ENCODE peak calls at places on chromosomes 11 and 22, in nine cellular contexts. One of them, this sample, is unnamed.
A peak's percentile ranks its signal among the peaks of the same experiment; 100 is the strongest.

GRCh38 chr22:37643225-37643847 is 3.9 kb downstream of the SH3BP1 start:
- DNase-seq in HFF-Myc: peak; percentile 56
- DNase-seq in GM20000: peak; percentile 89
- DNase-seq in effector memory CD8-positive, alpha-beta T cell: peak; percentile 86
- DNase-seq in AG04449: no peak
- DNase-seq in stomach: peak; percentile 91
- DNase-seq in GM10248: peak; percentile 86
- DNase-seq in naive B cell: peak; percentile 77
- DNase-seq in fibroblast of the aortic adventitia: peak; percentile 71
- DNase-seq in this sample: no peak

GRCh38 chr22:39514373-39514973 is 5.9 kb upstream of the ATF4 start:
- DNase-seq in AG04449: no peak
- DNase-seq in HFF-Myc: no peak
- DNase-seq in fibroblast of the aortic adventitia: peak; percentile 55
- DNase-seq in effector memory CD8-positive, alpha-beta T cell: no peak
- DNase-seq in stomach: peak; percentile 71
- DNase-seq in GM10248: no peak
- DNase-seq in GM20000: no peak
- DNase-seq in naive B cell: peak; percentile 46
- DNase-seq in this sample: no peak

GRCh38 chr11:68469122-68469521 is 8.6 kb downstream of the PPP6R3 start:
- DNase-seq in effector memory CD8-positive, alpha-beta T cell: no peak
- DNase-seq in naive B cell: no peak
- DNase-seq in fibroblast of the aortic adventitia: peak; percentile 72
- DNase-seq in GM10248: no peak
- DNase-seq in GM20000: no peak
- DNase-seq in AG04449: no peak
- DNase-seq in stomach: no peak
- DNase-seq in HFF-Myc: no peak
- DNase-seq in this sample: no peak

GRCh38 chr22:29152381-29153138 is 53.1 kb upstream of the EMID1 start:
- DNase-seq in AG04449: no peak
- DNase-seq in GM10248: no peak
- DNase-seq in stomach: peak; percentile 25
- DNase-seq in effector memory CD8-positive, alpha-beta T cell: no peak
- DNase-seq in naive B cell: no peak
- DNase-seq in fibroblast of the aortic adventitia: peak; percentile 4
- DNase-seq in HFF-Myc: no peak
- DNase-seq in GM20000: no peak
- DNase-seq in this sample: no peak

GRCh38 chr11:60633645-60634044 is 65.8 kb upstream of the MS4A8 start:
- DNase-seq in effector memory CD8-positive, alpha-beta T cell: no peak
- DNase-seq in fibroblast of the aortic adventitia: no peak
- DNase-seq in GM10248: peak; percentile 33
- DNase-seq in HFF-Myc: no peak
- DNase-seq in GM20000: peak; percentile 45
- DNase-seq in AG04449: no peak
- DNase-seq in stomach: no peak
- DNase-seq in naive B cell: peak; percentile 59
- DNase-seq in this sample: no peak

GRCh38 chr11:122309262-122309925 is 193.4 kb upstream of the BLID start:
- DNase-seq in naive B cell: no peak
- DNase-seq in HFF-Myc: no peak
- DNase-seq in GM10248: no peak
- DNase-seq in GM20000: no peak
- DNase-seq in effector memory CD8-positive, alpha-beta T cell: no peak
- DNase-seq in stomach: no peak
- DNase-seq in AG04449: no peak
- DNase-seq in fibroblast of the aortic adventitia: peak; percentile 49
- DNase-seq in this sample: no peak

GRCh38 chr11:131668867-131669780 is 298.7 kb downstream of the NTM start:
- DNase-seq in GM20000: peak; percentile 72
- DNase-seq in AG04449: no peak
- DNase-seq in effector memory CD8-positive, alpha-beta T cell: no peak
- DNase-seq in naive B cell: no peak
- DNase-seq in stomach: peak; percentile 40
- DNase-seq in HFF-Myc: no peak
- DNase-seq in fibroblast of the aortic adventitia: peak; percentile 22
- DNase-seq in GM10248: peak; percentile 70
- DNase-seq in this sample: no peak

GRCh38 chr11:1297011-1297575 is 12.3 kb downstream of the TOLLIP start:
- DNase-seq in stomach: peak; percentile 69
- DNase-seq in naive B cell: no peak
- DNase-seq in AG04449: no peak
- DNase-seq in fibroblast of the aortic adventitia: no peak
- DNase-seq in HFF-Myc: no peak
- DNase-seq in GM20000: no peak
- DNase-seq in effector memory CD8-positive, alpha-beta T cell: no peak
- DNase-seq in GM10248: no peak
- DNase-seq in this sample: no peak

GRCh38 chr11:1942541-1943260 is 4.4 kb upstream of the MRPL23 start:
- DNase-seq in stomach: no peak
- DNase-seq in AG04449: no peak
- DNase-seq in GM20000: no peak
- DNase-seq in naive B cell: no peak
- DNase-seq in effector memory CD8-positive, alpha-beta T cell: no peak
- DNase-seq in GM10248: no peak
- DNase-seq in fibroblast of the aortic adventitia: no peak
- DNase-seq in HFF-Myc: no peak
- DNase-seq in this sample: no peak

GRCh38 chr22:45562537-45563361 is 60.1 kb downstream of the FBLN1 start:
- DNase-seq in stomach: no peak
- DNase-seq in effector memory CD8-positive, alpha-beta T cell: no peak
- DNase-seq in GM10248: no peak
- DNase-seq in HFF-Myc: no peak
- DNase-seq in naive B cell: no peak
- DNase-seq in AG04449: no peak
- DNase-seq in GM20000: no peak
- DNase-seq in fibroblast of the aortic adventitia: no peak
- DNase-seq in this sample: no peak

GRCh38 chr22:19874307-19875060 is 19.8 kb upstream of the GNB1L start:
- DNase-seq in AG04449: no peak
- DNase-seq in naive B cell: no peak
- DNase-seq in effector memory CD8-positive, alpha-beta T cell: peak; percentile 21
- DNase-seq in GM20000: no peak
- DNase-seq in fibroblast of the aortic adventitia: peak; percentile 11
- DNase-seq in HFF-Myc: no peak
- DNase-seq in GM10248: no peak
- DNase-seq in stomach: peak; percentile 47
- DNase-seq in this sample: no peak

GRCh38 chr11:124756033-124756752 is 4.1 kb upstream of the VSIG2 start:
- DNase-seq in GM20000: no peak
- DNase-seq in GM10248: no peak
- DNase-seq in stomach: no peak
- DNase-seq in AG04449: no peak
- DNase-seq in fibroblast of the aortic adventitia: no peak
- DNase-seq in HFF-Myc: no peak
- DNase-seq in effector memory CD8-positive, alpha-beta T cell: no peak
- DNase-seq in naive B cell: no peak
- DNase-seq in this sample: no peak

GRCh38 chr11:103807806-103808205 is 228.6 kb upstream of the DDI1 start:
- DNase-seq in fibroblast of the aortic adventitia: peak; percentile 85
- DNase-seq in stomach: no peak
- DNase-seq in naive B cell: no peak
- DNase-seq in GM10248: no peak
- DNase-seq in effector memory CD8-positive, alpha-beta T cell: no peak
- DNase-seq in AG04449: no peak
- DNase-seq in GM20000: no peak
- DNase-seq in HFF-Myc: no peak
- DNase-seq in this sample: no peak

GRCh38 chr11:10493041-10493663 is 38.1 kb downstream of the AMPD3 start:
- DNase-seq in GM20000: no peak
- DNase-seq in fibroblast of the aortic adventitia: no peak
- DNase-seq in effector memory CD8-positive, alpha-beta T cell: no peak
- DNase-seq in GM10248: no peak
- DNase-seq in stomach: no peak
- DNase-seq in HFF-Myc: no peak
- DNase-seq in naive B cell: no peak
- DNase-seq in AG04449: no peak
- DNase-seq in this sample: no peak

GRCh38 chr22:23401111-23401909 is 178.8 kb downstream of the IGLL1 start:
- DNase-seq in AG04449: peak; percentile 69
- DNase-seq in naive B cell: no peak
- DNase-seq in GM20000: no peak
- DNase-seq in fibroblast of the aortic adventitia: peak; percentile 25
- DNase-seq in GM10248: no peak
- DNase-seq in HFF-Myc: peak; percentile 14
- DNase-seq in stomach: no peak
- DNase-seq in effector memory CD8-positive, alpha-beta T cell: no peak
- DNase-seq in this sample: no peak

GRCh38 chr11:61682093-61682732 is 2.0 kb downstream of the DAGLA start:
- DNase-seq in AG04449: no peak
- DNase-seq in fibroblast of the aortic adventitia: no peak
- DNase-seq in stomach: peak; percentile 33
- DNase-seq in GM10248: no peak
- DNase-seq in GM20000: no peak
- DNase-seq in HFF-Myc: no peak
- DNase-seq in naive B cell: no peak
- DNase-seq in effector memory CD8-positive, alpha-beta T cell: no peak
- DNase-seq in this sample: peak; percentile 36

GRCh38 chr11:113881856-113882255 is 6.5 kb upstream of the USP28 start:
- DNase-seq in HFF-Myc: no peak
- DNase-seq in effector memory CD8-positive, alpha-beta T cell: no peak
- DNase-seq in GM10248: no peak
- DNase-seq in fibroblast of the aortic adventitia: no peak
- DNase-seq in AG04449: no peak
- DNase-seq in naive B cell: no peak
- DNase-seq in GM20000: no peak
- DNase-seq in stomach: no peak
- DNase-seq in this sample: no peak

GRCh38 chr11:120953230-120953558 is 70.7 kb upstream of the TBCEL start:
- DNase-seq in naive B cell: no peak
- DNase-seq in AG04449: no peak
- DNase-seq in GM20000: no peak
- DNase-seq in GM10248: no peak
- DNase-seq in HFF-Myc: no peak
- DNase-seq in effector memory CD8-positive, alpha-beta T cell: no peak
- DNase-seq in fibroblast of the aortic adventitia: no peak
- DNase-seq in stomach: no peak
- DNase-seq in this sample: no peak

GRCh38 chr22:23850136-23850611 is 7.5 kb upstream of the SLC2A11 start:
- DNase-seq in effector memory CD8-positive, alpha-beta T cell: no peak
- DNase-seq in naive B cell: no peak
- DNase-seq in GM10248: no peak
- DNase-seq in HFF-Myc: no peak
- DNase-seq in stomach: peak; percentile 52
- DNase-seq in AG04449: no peak
- DNase-seq in GM20000: peak; percentile 52
- DNase-seq in fibroblast of the aortic adventitia: no peak
- DNase-seq in this sample: no peak

GRCh38 chr11:64036081-64037026 is 623 bp downstream of the FLRT1 start:
- DNase-seq in naive B cell: no peak
- DNase-seq in GM10248: no peak
- DNase-seq in effector memory CD8-positive, alpha-beta T cell: no peak
- DNase-seq in AG04449: no peak
- DNase-seq in stomach: no peak
- DNase-seq in HFF-Myc: no peak
- DNase-seq in fibroblast of the aortic adventitia: peak; percentile 24
- DNase-seq in GM20000: peak; percentile 62
- DNase-seq in this sample: no peak

GRCh38 chr11:47550288-47551052 is 2.5 kb downstream of the CELF1 start:
- DNase-seq in GM20000: no peak
- DNase-seq in effector memory CD8-positive, alpha-beta T cell: no peak
- DNase-seq in HFF-Myc: no peak
- DNase-seq in stomach: no peak
- DNase-seq in fibroblast of the aortic adventitia: peak; percentile 46
- DNase-seq in AG04449: no peak
- DNase-seq in GM10248: no peak
- DNase-seq in naive B cell: no peak
- DNase-seq in this sample: no peak

GRCh38 chr11:8167796-8168195 is 1.0 kb downstream of the RIC3 start:
- DNase-seq in fibroblast of the aortic adventitia: peak; percentile 7
- DNase-seq in stomach: no peak
- DNase-seq in effector memory CD8-positive, alpha-beta T cell: no peak
- DNase-seq in GM10248: no peak
- DNase-seq in HFF-Myc: no peak
- DNase-seq in GM20000: no peak
- DNase-seq in AG04449: no peak
- DNase-seq in naive B cell: no peak
- DNase-seq in this sample: no peak

GRCh38 chr22:44193537-44193896 is 12.8 kb downstream of the PARVG start:
- DNase-seq in fibroblast of the aortic adventitia: no peak
- DNase-seq in HFF-Myc: no peak
- DNase-seq in GM10248: no peak
- DNase-seq in GM20000: no peak
- DNase-seq in AG04449: no peak
- DNase-seq in naive B cell: no peak
- DNase-seq in stomach: no peak
- DNase-seq in effector memory CD8-positive, alpha-beta T cell: no peak
- DNase-seq in this sample: no peak

GRCh38 chr11:15826826-15827225 is 529.5 kb downstream of the SOX6 start:
- DNase-seq in HFF-Myc: no peak
- DNase-seq in GM20000: peak; percentile 21
- DNase-seq in fibroblast of the aortic adventitia: no peak
- DNase-seq in effector memory CD8-positive, alpha-beta T cell: no peak
- DNase-seq in naive B cell: no peak
- DNase-seq in AG04449: no peak
- DNase-seq in stomach: no peak
- DNase-seq in GM10248: peak; percentile 21
- DNase-seq in this sample: no peak

GRCh38 chr11:69919659-69920499 is 100.7 kb upstream of the FGF3 start:
- DNase-seq in AG04449: no peak
- DNase-seq in HFF-Myc: no peak
- DNase-seq in fibroblast of the aortic adventitia: no peak
- DNase-seq in effector memory CD8-positive, alpha-beta T cell: no peak
- DNase-seq in naive B cell: no peak
- DNase-seq in GM10248: no peak
- DNase-seq in stomach: no peak
- DNase-seq in GM20000: no peak
- DNase-seq in this sample: no peak

GRCh38 chr22:25818541-25818940 is 76.6 kb downstream of the MYO18B start:
- DNase-seq in naive B cell: no peak
- DNase-seq in fibroblast of the aortic adventitia: no peak
- DNase-seq in AG04449: no peak
- DNase-seq in GM10248: no peak
- DNase-seq in HFF-Myc: no peak
- DNase-seq in GM20000: no peak
- DNase-seq in stomach: no peak
- DNase-seq in effector memory CD8-positive, alpha-beta T cell: no peak
- DNase-seq in this sample: no peak

GRCh38 chr22:46352691-46353386 is 17.3 kb downstream of the TRMU start:
- DNase-seq in HFF-Myc: peak; percentile 9
- DNase-seq in GM10248: no peak
- DNase-seq in stomach: peak; percentile 74
- DNase-seq in GM20000: no peak
- DNase-seq in naive B cell: no peak
- DNase-seq in effector memory CD8-positive, alpha-beta T cell: no peak
- DNase-seq in fibroblast of the aortic adventitia: no peak
- DNase-seq in AG04449: no peak
- DNase-seq in this sample: no peak

GRCh38 chr22:43926349-43926710 is 2.7 kb downstream of the PNPLA3 start:
- DNase-seq in naive B cell: no peak
- DNase-seq in GM20000: no peak
- DNase-seq in effector memory CD8-positive, alpha-beta T cell: no peak
- DNase-seq in GM10248: no peak
- DNase-seq in fibroblast of the aortic adventitia: no peak
- DNase-seq in AG04449: no peak
- DNase-seq in stomach: no peak
- DNase-seq in HFF-Myc: no peak
- DNase-seq in this sample: no peak

GRCh38 chr22:47452184-47452583 is 689.7 kb downstream of the TBC1D22A start:
- DNase-seq in AG04449: no peak
- DNase-seq in effector memory CD8-positive, alpha-beta T cell: no peak
- DNase-seq in HFF-Myc: no peak
- DNase-seq in GM10248: no peak
- DNase-seq in naive B cell: no peak
- DNase-seq in stomach: no peak
- DNase-seq in GM20000: no peak
- DNase-seq in fibroblast of the aortic adventitia: no peak
- DNase-seq in this sample: no peak

GRCh38 chr22:19800761-19801244 is 40.2 kb downstream of the TBX1 start:
- DNase-seq in HFF-Myc: no peak
- DNase-seq in stomach: no peak
- DNase-seq in naive B cell: no peak
- DNase-seq in fibroblast of the aortic adventitia: peak; percentile 25
- DNase-seq in effector memory CD8-positive, alpha-beta T cell: no peak
- DNase-seq in GM20000: no peak
- DNase-seq in AG04449: no peak
- DNase-seq in GM10248: no peak
- DNase-seq in this sample: no peak